ENCODE peak calls at places on chromosome 21, in six cellular contexts. C is thyroid gland, E is ovary, Z is body of pancreas, D is K562, V is stomach. T is an unnamed sample.

GRCh38 chr21:35840197-35840799 is 220.0 kb downstream of the SETD4 start:
- DNase-seq in C (peak; percentile 69), E (peak; percentile 37), Z (peak; percentile 86), D (peak; percentile 43), V (peak; percentile 67), T (peak; percentile 90)

GRCh38 chr21:42939581-42940413 is 14.4 kb upstream of the ERVH48-1 start:
- DNase-seq in C (peak; percentile 85), E (peak; percentile 82), Z (peak; percentile 84), D (no peak), V (peak; percentile 73), T (peak; percentile 78)

GRCh38 chr21:32415451-32415850 is 2.9 kb downstream of the EVA1C start:
- DNase-seq in C (no peak), E (no peak), Z (no peak), D (no peak), V (no peak), T (peak; percentile 36)

GRCh38 chr21:39850333-39850732 is 16.9 kb upstream of the PCP4 start:
- DNase-seq in C (no peak), E (no peak), Z (no peak), D (no peak), V (no peak), T (no peak)

GRCh38 chr21:30480145-30480544 is at the start of gene KRTAP19-1:
- DNase-seq in C (no peak), E (no peak), Z (no peak), D (no peak), V (no peak), T (no peak)

GRCh38 chr21:42671778-42672593 is 18.6 kb downstream of the PDE9A start:
- DNase-seq in C (no peak), E (no peak), Z (no peak), D (no peak), V (no peak), T (no peak)

GRCh38 chr21:25133939-25134338 is 473.3 kb downstream of the MRPL39 start:
- DNase-seq in C (no peak), E (no peak), Z (no peak), D (no peak), V (no peak), T (no peak)

GRCh38 chr21:36723371-36723881 is 24.5 kb downstream of the SIM2 start:
- DNase-seq in C (no peak), E (no peak), Z (no peak), D (no peak), V (peak; percentile 22), T (no peak)

GRCh38 chr21:32412162-32412997 is at the start of gene EVA1C:
- DNase-seq in C (peak; percentile 73), E (peak; percentile 82), Z (peak; percentile 73), D (no peak), V (peak; percentile 83), T (peak; percentile 60)

GRCh38 chr21:25929859-25930520 is 195.2 kb downstream of the GABPA start:
- DNase-seq in C (no peak), E (no peak), Z (no peak), D (peak; percentile 18), V (no peak), T (no peak)

GRCh38 chr21:42846221-42846620 is 33.1 kb downstream of the WDR4 start:
- DNase-seq in C (no peak), E (no peak), Z (no peak), D (no peak), V (no peak), T (no peak)

GRCh38 chr21:26169611-26170470 is 729 bp downstream of the APP start:
- DNase-seq in C (peak; percentile 65), E (peak; percentile 67), Z (peak; percentile 68), D (peak; percentile 10), V (peak; percentile 62), T (peak; percentile 72)

GRCh38 chr21:15406791-15407190 is 323.0 kb upstream of the USP25 start:
- DNase-seq in C (no peak), E (no peak), Z (peak; percentile 28), D (no peak), V (no peak), T (no peak)

GRCh38 chr21:25573409-25574206 is 33.7 kb downstream of the MRPL39 start:
- DNase-seq in C (no peak), E (no peak), Z (no peak), D (peak; percentile 38), V (no peak), T (no peak)

GRCh38 chr21:29233611-29234540 is 64.8 kb upstream of the BACH1 start:
- DNase-seq in C (no peak), E (no peak), Z (no peak), D (no peak), V (no peak), T (no peak)

GRCh38 chr21:29231781-29232548 is 66.8 kb upstream of the BACH1 start:
- DNase-seq in C (no peak), E (no peak), Z (no peak), D (no peak), V (no peak), T (no peak)

GRCh38 chr21:29235714-29236197 is 63.0 kb upstream of the BACH1 start:
- DNase-seq in C (no peak), E (no peak), Z (no peak), D (no peak), V (no peak), T (no peak)

GRCh38 chr21:29230541-29231275 is 68.0 kb upstream of the BACH1 start:
- DNase-seq in C (no peak), E (no peak), Z (no peak), D (no peak), V (no peak), T (no peak)

GRCh38 chr21:29232601-29233541 is 65.9 kb upstream of the BACH1 start:
- DNase-seq in C (no peak), E (no peak), Z (no peak), D (peak; percentile 18), V (no peak), T (no peak)
- TF ChIP-seq CTCF in C (no peak), E (no peak), Z (no peak), D (peak; percentile 53), V (no peak), T (no peak)

DNA sequence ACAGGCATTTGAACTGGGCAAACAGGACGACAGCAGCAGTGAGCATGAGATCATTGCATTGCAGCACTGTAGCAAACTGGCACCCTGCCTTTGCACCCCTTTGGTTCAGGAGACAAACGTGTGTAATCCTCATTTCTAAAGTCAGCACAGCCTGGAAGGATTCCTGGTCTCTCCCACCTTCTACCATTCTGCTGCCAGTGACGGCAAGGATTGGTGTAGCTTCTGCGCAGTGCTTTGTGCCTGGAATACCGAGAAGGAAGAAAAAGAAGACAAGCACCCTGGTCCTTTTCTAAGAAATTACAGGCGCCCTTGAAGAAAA is 805.3 kb downstream of the USP25 start:
- DNase-seq in C (peak; percentile 95), E (peak; percentile 88), Z (peak; percentile 81), D (no peak), V (peak; percentile 30), T (peak; percentile 87)
- TF ChIP-seq POLR2A in C (no peak), E (peak; percentile 41), Z (peak; percentile 68), D (no peak), V (no peak), T (no peak)

DNA sequence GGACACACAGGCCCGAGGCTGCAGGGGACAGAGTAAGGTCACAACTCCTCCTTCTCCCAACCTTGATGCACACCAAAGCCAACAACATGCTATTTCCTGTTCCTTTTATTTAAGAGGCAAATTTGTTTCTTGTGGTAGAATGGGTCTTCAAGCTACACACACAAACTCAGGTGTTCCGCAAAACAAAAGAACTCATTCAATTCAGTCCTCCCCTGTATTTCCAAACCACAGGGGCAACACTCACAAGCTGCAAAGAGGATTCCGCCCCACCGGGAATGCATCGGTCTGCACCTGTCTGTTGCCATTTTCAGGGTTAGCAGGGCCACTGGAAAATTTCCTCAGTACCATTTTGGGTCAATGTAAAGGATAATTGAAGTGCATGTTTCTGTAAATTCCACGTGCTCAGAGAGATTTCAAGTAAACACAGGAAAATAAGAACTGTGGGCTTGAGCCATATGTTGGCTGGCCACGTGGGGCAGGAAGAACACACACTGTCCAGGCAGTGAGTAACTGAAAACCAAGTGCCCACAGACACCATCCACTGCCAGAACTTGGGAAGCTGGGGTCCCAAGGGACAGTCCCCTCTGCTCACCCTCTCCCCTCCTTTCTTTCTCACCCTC is 145.2 kb upstream of the ERG start:
- DNase-seq in C (no peak), E (no peak), Z (no peak), D (no peak), V (no peak), T (no peak)
- H3K27me3 ChIP-seq in C (no peaks in the 10 kb centered on the region), E (no peaks in the 10 kb centered on the region), Z (no peaks in the 10 kb centered on the region), D (peaks cover 14% of the 10 kb centered on the region), V (peaks cover 22% of the 10 kb centered on the region), T (no peaks in the 10 kb centered on the region)

GRCh38 chr21:46226920-46227599 is 1.5 kb downstream of the LSS start:
- DNase-seq in C (no peak), E (peak; percentile 31), Z (peak; percentile 28), D (no peak), V (no peak), T (peak; percentile 40)

GRCh38 chr21:46228345-46229051 is at the start of gene LSS:
- DNase-seq in C (peak; percentile 99), E (peak; percentile 98), Z (peak; percentile 99), D (peak; percentile 99), V (peak; percentile 98), T (peak; percentile 97)

GRCh38 chr21:46229923-46230260 is 1.3 kb upstream of the LSS start:
- DNase-seq in C (no peak), E (no peak), Z (no peak), D (no peak), V (no peak), T (no peak)

GRCh38 chr21:46227811-46228344 is 696 bp downstream of the LSS start:
- DNase-seq in C (no peak), E (peak; percentile 39), Z (no peak), D (no peak), V (no peak), T (no peak)

DNA sequence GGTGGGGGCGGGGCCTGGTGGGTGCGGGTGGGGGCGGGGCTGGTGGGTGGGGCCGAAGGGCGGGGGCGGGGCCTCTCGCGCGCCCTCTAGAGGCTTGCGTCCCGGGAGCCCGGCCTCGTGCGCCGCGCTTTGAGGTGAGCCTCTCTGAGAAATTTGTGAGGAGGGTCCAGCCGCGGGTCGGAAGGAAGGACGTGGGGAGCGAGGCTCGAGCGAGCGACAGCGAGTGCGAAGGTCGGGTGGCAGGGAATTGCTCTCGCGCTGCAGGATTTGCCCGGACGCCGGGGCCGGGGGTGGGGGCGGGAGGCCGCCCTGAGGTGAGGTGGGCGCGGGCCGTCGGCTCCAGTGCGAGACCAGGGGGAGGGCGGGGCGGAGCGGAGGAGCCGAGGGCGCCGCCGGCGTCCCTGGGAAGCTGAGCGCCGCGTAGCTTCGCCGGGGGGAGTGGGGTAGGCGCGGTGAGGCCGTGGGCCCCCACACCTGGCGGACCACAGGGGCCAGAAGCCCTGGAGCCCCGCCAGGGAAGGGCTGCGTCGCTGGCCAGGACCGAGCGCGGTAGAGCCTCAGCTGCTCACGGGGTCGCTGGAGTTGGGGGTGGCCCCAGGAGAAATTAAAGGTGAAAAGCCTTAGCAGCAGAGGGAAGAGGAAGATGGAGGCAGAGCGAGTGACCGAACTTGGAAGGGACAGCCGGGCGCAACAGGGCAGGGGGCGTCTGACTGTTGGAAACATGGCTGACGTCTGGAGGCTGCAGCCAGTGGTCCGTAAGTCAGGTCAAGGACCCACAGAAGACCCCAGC is 754 bp upstream of the LSS start:
- DNase-seq in C (peak; percentile 41), E (peak; percentile 76), Z (peak; percentile 53), D (peak; percentile 74), V (no peak), T (no peak)
- TF ChIP-seq CTCF in C (peak; percentile 78), E (peak; percentile 34), Z (peak; percentile 73), D (peak; percentile 65), V (peak; percentile 64), T (no peak)